ENCODE peak calls at places on chromosomes 7 and 10, in five cellular contexts. L, B, W, R and H are unnamed samples.

GRCh38 chr10:124992462-124993344 is 50.8 kb downstream of the ZRANB1 start:
- DNase-seq in R (peak), L (peak), W (peak), B (no peak), H (peak)

GRCh38 chr7:133510326-133511055 is 257.6 kb downstream of the EXOC4 start:
- DNase-seq in R (no peak), L (no peak), W (no peak), B (no peak), H (no peak)

GRCh38 chr10:79430506-79430905 is 14.9 kb downstream of the ZCCHC24 start:
- DNase-seq in B (peak), W (no peak), L (peak), R (no peak), H (no peak)

GRCh38 chr10:71270301-71270777 is 48.7 kb upstream of the SLC29A3 start:
- DNase-seq in B (no peak), L (peak), W (peak), R (peak), H (peak)

GRCh38 chr10:14617850-14618249 is 156.8 kb downstream of the FAM107B start:
- DNase-seq in B (no peak), W (peak), L (no peak), R (no peak), H (no peak)

GRCh38 chr7:74048999-74049599 is 21.1 kb downstream of the ELN start:
- DNase-seq in B (no peak), R (no peak), W (no peak), L (no peak), H (no peak)

GRCh38 chr7:41656357-41656756 is 46.5 kb downstream of the INHBA start:
- DNase-seq in W (peak), B (no peak), R (no peak), L (no peak), H (no peak)

GRCh38 chr7:28272461-28272877 is 91.9 kb upstream of the JAZF1 start:
- DNase-seq in B (peak), L (peak), R (no peak), W (peak), H (peak)

GRCh38 chr7:84801396-84801795 is 385.5 kb downstream of the SEMA3D start:
- DNase-seq in L (no peak), W (no peak), B (no peak), R (no peak), H (no peak)

GRCh38 chr7:138865843-138866242 is 67.8 kb upstream of the ATP6V0A4 start:
- DNase-seq in B (no peak), W (no peak), R (peak), L (no peak), H (no peak)

GRCh38 chr7:109611656-109612055 is 1042.0 kb downstream of the DNAJB9 start:
- DNase-seq in L (no peak), W (no peak), B (no peak), R (no peak), H (no peak)

GRCh38 chr7:101163281-101164070 is 1.9 kb downstream of the VGF start:
- DNase-seq in B (no peak), W (no peak), L (no peak), R (peak), H (no peak)

GRCh38 chr7:137790828-137791227 is 55.9 kb downstream of the DGKI start:
- DNase-seq in L (no peak), B (no peak), W (no peak), R (no peak), H (no peak)

GRCh38 chr7:2040201-2040892 is 192.4 kb downstream of the MAD1L1 start:
- DNase-seq in W (no peak), R (no peak), B (peak), L (no peak), H (peak)

GRCh38 chr7:70614237-70614984 is 517.5 kb upstream of the GALNT17 start:
- DNase-seq in W (peak), L (peak), R (no peak), B (no peak), H (peak)

GRCh38 chr7:159130199-159130775 is 14.4 kb downstream of the VIPR2 start:
- DNase-seq in B (no peak), R (no peak), W (no peak), L (no peak), H (no peak)

GRCh38 chr10:99748823-99749451 is 16.9 kb downstream of the CUTC start:
- DNase-seq in L (no peak), B (no peak), W (no peak), R (no peak), H (no peak)

GRCh38 chr7:43758861-43759683 is 592 bp downstream of the BLVRA start:
- DNase-seq in L (peak), B (peak), R (no peak), W (peak), H (peak)

GRCh38 chr7:39735903-39736302 is 112.5 kb downstream of the RALA start:
- DNase-seq in R (no peak), W (peak), B (no peak), L (no peak), H (no peak)

GRCh38 chr10:48444861-48445841 is 138.7 kb downstream of the MAPK8 start:
- DNase-seq in W (no peak), R (peak), B (no peak), L (no peak), H (no peak)

GRCh38 chr10:35668865-35669650 is 27.0 kb upstream of the FZD8 start:
- DNase-seq in B (no peak), L (no peak), R (no peak), W (no peak), H (no peak)

GRCh38 chr10:131936756-131937155 is 35.9 kb downstream of the PPP2R2D start:
- DNase-seq in L (no peak), B (no peak), R (no peak), W (no peak), H (no peak)

GRCh38 chr10:111830360-111830759 is 353.2 kb downstream of the GPAM start:
- DNase-seq in B (no peak), W (no peak), L (no peak), R (no peak), H (no peak)

GRCh38 chr7:30487371-30487770 is 8.8 kb upstream of the NOD1 start:
- DNase-seq in R (no peak), B (no peak), W (no peak), L (no peak), H (no peak)

GRCh38 chr7:30491417-30491816 is 12.8 kb upstream of the NOD1 start:
- DNase-seq in R (no peak), W (no peak), L (no peak), B (no peak), H (no peak)

DNA sequence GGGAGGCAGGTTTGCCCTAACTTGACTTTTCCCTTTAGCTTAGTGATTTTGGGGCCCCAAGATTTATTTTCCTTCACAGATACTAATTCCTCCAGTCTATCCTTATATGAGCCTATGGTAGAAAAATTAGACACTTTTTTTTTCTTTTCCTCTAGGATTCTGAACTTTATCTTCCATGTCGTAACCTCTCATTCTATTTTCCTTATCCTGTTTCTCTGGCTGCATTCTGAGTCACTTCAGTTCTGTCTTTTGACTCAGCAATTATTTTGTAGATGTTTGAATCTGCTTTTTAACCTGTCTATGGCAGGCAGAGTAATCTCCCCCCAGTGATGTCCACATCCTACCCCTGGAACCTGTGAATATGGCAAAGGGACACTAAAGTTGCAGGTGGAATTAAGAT is 7.1 kb upstream of the NOD1 start:
- DNase-seq in R (no peak), B (no peak), L (no peak), W (no peak), H (no peak)
- TF ChIP-seq CTCF in R (no peak), B (no peak), L (no peak), W (no peak), H (no peak)

GRCh38 chr10:68156373-68157185 is 47.3 kb downstream of the MYPN start:
- DNase-seq in B (no peak), W (peak), R (peak), L (peak), H (peak)

GRCh38 chr10:68155615-68156205 is 46.4 kb downstream of the MYPN start:
- DNase-seq in R (no peak), B (no peak), L (no peak), W (peak), H (no peak)

GRCh38 chr10:68153473-68154210 is 44.4 kb downstream of the MYPN start:
- DNase-seq in L (no peak), W (peak), R (peak), B (no peak), H (no peak)

GRCh38 chr10:68151453-68151852 is 42.2 kb downstream of the MYPN start:
- DNase-seq in W (peak), R (no peak), B (no peak), L (no peak), H (no peak)

DNA sequence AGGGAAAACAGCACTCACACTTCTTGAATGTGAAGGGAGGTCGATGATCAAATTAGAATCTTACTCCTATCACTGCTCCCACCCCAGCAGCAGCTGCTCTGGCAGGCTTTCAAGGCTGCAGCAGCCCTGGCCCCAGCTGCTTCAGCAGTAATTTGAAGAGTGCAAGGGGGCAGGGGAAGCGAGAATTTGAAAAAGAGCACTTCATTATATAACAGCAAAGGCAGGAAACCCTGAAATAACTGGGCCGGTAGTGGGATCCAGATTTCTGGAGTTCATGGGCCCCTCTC is 44.9 kb downstream of the MYPN start:
- DNase-seq in B (no peak), L (no peak), W (peak), R (no peak), H (peak)
- H3K27ac ChIP-seq in B (no peak), L (no peak), W (peak), R (peak), H (no peak)

GRCh38 chr10:16521311-16522016 is at the start of gene C1QL3:
- DNase-seq in L (no peak), W (peak), R (no peak), B (peak), H (peak)

GRCh38 chr10:16519908-16520861 is 1.5 kb downstream of the C1QL3 start:
- DNase-seq in L (no peak), R (no peak), W (no peak), B (peak), H (no peak)

GRCh38 chr10:16519250-16519907 is 2.3 kb downstream of the C1QL3 start:
- DNase-seq in W (no peak), R (no peak), B (no peak), L (no peak), H (no peak)

GRCh38 chr10:16520900-16521299 is 779 bp downstream of the C1QL3 start:
- DNase-seq in L (no peak), B (peak), R (no peak), W (peak), H (no peak)

DNA sequence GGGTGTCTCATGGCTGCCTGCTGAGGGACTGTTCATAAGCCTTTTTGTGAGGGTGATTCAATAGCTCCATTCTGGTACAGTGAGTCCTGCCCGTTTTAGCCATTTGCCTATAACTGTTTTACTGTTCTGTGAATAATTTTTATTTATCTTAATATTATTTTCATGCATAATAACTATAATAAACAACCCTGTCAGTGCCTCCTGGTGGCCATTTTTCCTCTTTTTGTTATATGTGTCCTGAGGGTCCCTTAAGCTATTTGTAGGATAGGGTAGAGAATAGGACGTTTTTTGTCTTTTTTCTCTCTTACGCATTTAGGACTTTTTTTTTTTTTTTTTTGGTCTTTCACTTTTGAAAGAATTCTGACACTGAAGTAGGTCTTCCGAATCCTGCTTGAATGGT is 2.9 kb downstream of the C1QL3 start:
- DNase-seq in L (no peak), W (no peak), R (no peak), B (no peak), H (no peak)
- H3K4me3 ChIP-seq in L (no peak), W (no peak), R (no peak), B (no peak), H (no peak)

GRCh38 chr7:146378196-146378595 is 261.6 kb downstream of the CNTNAP2 start:
- DNase-seq in R (no peak), L (no peak), W (no peak), B (no peak), H (no peak)
- TF ChIP-seq CTCF in R (no peak), L (no peak), W (no peak), B (no peak), H (no peak)